ENCODE peak calls at places on chromosomes 7 and 10, in eight cellular contexts. X is transverse colon, N is AG09319, M is neural crest cell, R is brain microvascular endothelial cell, T is GM12865, V is mucosa of descending colon, O is AG04450. H is an unnamed sample.

GRCh38 chr10:110408203-110408871 is 89.4 kb upstream of the DUSP5 start:
- DNase-seq in R (no peak), M (no peak), N (no peak), V (no peak), X (no peak), O (no peak), T (peak; percentile 36), H (no peak)

GRCh38 chr7:149005427-149006344 is 22.6 kb downstream of the PDIA4 start:
- DNase-seq in V (peak; percentile 81), R (peak; percentile 60), X (peak; percentile 83), T (peak; percentile 81), M (peak; percentile 76), N (peak; percentile 28), O (no peak), H (peak; percentile 77)

GRCh38 chr7:51693258-51693657 is 376.6 kb upstream of the COBL start:
- DNase-seq in T (no peak), N (no peak), X (no peak), R (no peak), V (no peak), O (no peak), M (no peak), H (no peak)

GRCh38 chr7:20735346-20736065 is 51.2 kb downstream of the SP8 start:
- DNase-seq in T (no peak), N (no peak), M (no peak), O (no peak), R (no peak), V (no peak), X (no peak), H (no peak)

GRCh38 chr10:73042130-73042529 is 54.5 kb downstream of the P4HA1 start:
- DNase-seq in R (no peak), V (no peak), N (no peak), M (no peak), O (no peak), T (no peak), X (no peak), H (no peak)

GRCh38 chr7:128875523-128875948 is 12.9 kb downstream of the ATP6V1F start:
- DNase-seq in N (no peak), R (no peak), T (no peak), M (no peak), O (no peak), X (no peak), V (peak; percentile 20), H (no peak)

GRCh38 chr7:100122568-100122967 is 3.1 kb downstream of the CNPY4 start:
- DNase-seq in X (no peak), V (no peak), M (no peak), O (no peak), R (no peak), N (no peak), T (no peak), H (no peak)

GRCh38 chr10:95312264-95312663 is 21.5 kb upstream of the PDLIM1 start:
- DNase-seq in M (no peak), V (no peak), N (no peak), X (no peak), R (no peak), T (no peak), O (no peak), H (no peak)

GRCh38 chr10:24700911-24701310 is 22.8 kb downstream of the ARHGAP21 start:
- DNase-seq in O (no peak), M (no peak), N (no peak), V (no peak), X (no peak), R (no peak), T (no peak), H (no peak)

GRCh38 chr7:67209256-67209655 is 212.6 kb downstream of the TYW1 start:
- DNase-seq in R (no peak), N (no peak), V (no peak), T (no peak), O (no peak), X (no peak), M (no peak), H (no peak)

GRCh38 chr7:104137511-104137910 is 70.3 kb downstream of the ORC5 start:
- DNase-seq in X (no peak), O (no peak), T (no peak), N (no peak), M (no peak), V (no peak), R (no peak), H (no peak)

GRCh38 chr10:97736403-97736901 is 476 bp upstream of the ZFYVE27 start:
- DNase-seq in X (no peak), T (no peak), V (no peak), R (no peak), M (no peak), N (no peak), O (no peak), H (no peak)

GRCh38 chr10:390449-391100 is 255.3 kb downstream of the ZMYND11 start:
- DNase-seq in T (no peak), R (no peak), O (no peak), V (no peak), N (no peak), M (no peak), X (no peak), H (no peak)

GRCh38 chr7:81769891-81770818 is at the start of gene HGF:
- DNase-seq in M (no peak), R (peak; percentile 62), T (no peak), O (peak; percentile 70), N (peak; percentile 54), V (peak; percentile 32), X (peak; percentile 18), H (no peak)

GRCh38 chr7:68245688-68246087 is 1249.1 kb downstream of the TYW1 start:
- DNase-seq in V (no peak), X (no peak), O (no peak), R (no peak), N (no peak), M (no peak), T (no peak), H (no peak)

GRCh38 chr7:14446829-14447228 is 455.7 kb downstream of the DGKB start:
- DNase-seq in X (no peak), M (no peak), V (no peak), R (no peak), N (no peak), O (no peak), T (no peak), H (no peak)

GRCh38 chr7:142153400-142153799 is 41.9 kb downstream of the MGAM2 start:
- DNase-seq in O (no peak), T (peak; percentile 30), N (no peak), M (no peak), R (peak; percentile 17), X (peak; percentile 25), V (no peak), H (no peak)

GRCh38 chr7:47195641-47196040 is 386.3 kb downstream of the TNS3 start:
- DNase-seq in X (no peak), V (no peak), N (no peak), O (no peak), R (no peak), M (no peak), T (no peak), H (no peak)

GRCh38 chr10:101485681-101486554 is 102.1 kb downstream of the POLL start:
- DNase-seq in V (no peak), X (peak; percentile 9), N (no peak), O (no peak), R (no peak), M (no peak), T (no peak), H (no peak)

GRCh38 chr10:77245953-77246352 is 391.7 kb downstream of the KCNMA1 start:
- DNase-seq in X (no peak), R (no peak), N (no peak), T (no peak), V (no peak), M (no peak), O (no peak), H (no peak)

GRCh38 chr10:15238553-15239335 is 70.3 kb upstream of the NMT2 start:
- DNase-seq in T (no peak), X (no peak), N (no peak), V (no peak), O (no peak), M (no peak), R (peak; percentile 67), H (no peak)

DNA sequence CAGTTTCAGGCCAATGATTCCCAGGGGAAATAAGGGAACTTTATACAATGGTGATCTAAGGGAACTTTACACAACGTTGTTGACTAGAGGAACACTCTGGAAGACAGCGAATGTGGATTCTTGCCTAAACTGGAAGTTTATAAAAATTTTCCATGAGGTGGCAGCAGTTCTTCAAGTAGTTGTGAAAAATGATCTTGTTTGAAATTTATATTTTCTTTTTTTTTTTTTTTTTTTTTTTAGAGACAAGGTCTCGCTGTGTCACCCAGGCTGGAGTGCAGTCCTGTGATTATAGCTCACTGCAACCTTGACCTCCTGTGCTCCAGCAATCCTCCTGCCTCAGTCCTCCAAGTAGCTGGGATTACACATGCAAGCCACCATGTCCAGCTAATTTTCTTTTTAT is 32.1 kb upstream of the GTF2I start:
- DNase-seq in R (peak; percentile 8), V (no peak), O (peak; percentile 26), M (no peak), N (peak; percentile 39), T (no peak), X (no peak), H (no peak)
- TF ChIP-seq CTCF in R (no peak), V (no peak), O (no peak), M (no peak), N (peak; percentile 23), T (no peak), X (no peak), H (no peak)

DNA sequence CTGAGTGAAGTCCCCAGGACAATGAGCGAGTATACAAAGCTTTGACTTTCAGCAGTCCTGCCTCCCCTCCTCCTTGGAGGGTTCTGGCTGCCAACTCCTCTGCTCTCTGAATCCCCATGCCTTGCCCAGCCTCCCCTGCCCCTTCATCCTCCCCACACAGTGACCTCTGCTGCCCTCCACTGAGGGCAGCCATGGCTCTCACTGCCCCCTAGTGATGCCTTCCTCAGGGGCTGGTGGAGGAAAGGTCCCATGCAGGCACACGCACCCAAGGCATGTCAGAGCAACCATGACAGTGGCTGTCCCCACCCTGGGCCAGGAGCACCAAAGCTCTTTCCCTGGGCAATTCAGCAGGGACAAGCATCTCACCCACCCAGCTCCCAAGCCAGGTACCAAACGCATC is 40.9 kb downstream of the FRMPD2 start:
- DNase-seq in V (no peak), T (no peak), M (no peak), N (no peak), X (no peak), O (no peak), R (no peak), H (no peak)
- TF ChIP-seq CTCF in V (no peak), T (no peak), M (no peak), N (no peak), X (no peak), O (no peak), R (no peak), H (no peak)

GRCh38 chr10:59970396-59971368 is 64.3 kb upstream of the CCDC6 start:
- DNase-seq in V (no peak), N (no peak), X (no peak), M (no peak), T (peak; percentile 5), R (no peak), O (no peak), H (peak; percentile 33)
- TF ChIP-seq CTCF in V (no peak), N (no peak), X (no peak), M (no peak), T (no peak), R (no peak), O (no peak), H (peak; percentile 30)

DNA sequence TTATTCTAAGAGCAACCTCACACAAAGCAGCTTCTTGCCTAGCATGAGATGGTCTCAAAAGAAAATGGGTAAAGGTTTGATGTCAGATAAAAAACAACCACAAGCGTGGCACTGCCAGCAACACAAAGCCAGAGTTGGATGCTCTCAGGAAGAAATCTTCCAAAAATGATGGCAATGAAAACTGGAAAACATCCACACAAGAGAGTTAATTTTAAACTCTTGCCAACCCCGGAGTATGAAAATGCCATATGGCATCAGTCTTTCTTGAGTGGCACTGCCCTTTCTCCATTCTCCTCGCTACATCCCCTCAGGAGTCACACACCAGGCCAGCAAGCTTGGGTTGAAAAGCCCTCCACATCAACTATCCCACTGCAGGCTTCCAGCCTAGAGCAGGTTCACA is 41.0 kb downstream of the CADPS2 start:
- DNase-seq in R (no peak), M (no peak), X (no peak), V (no peak), N (no peak), T (no peak), O (no peak), H (no peak)
- TF ChIP-seq CTCF in R (no peak), M (no peak), X (no peak), V (no peak), N (no peak), T (no peak), O (no peak), H (no peak)